ENCODE peak calls at places on chromosome 6, in five cellular contexts. One of them, this sample, is unnamed.
A peak's percentile ranks its signal among the peaks of the same experiment; 100 is the strongest.

GRCh38 chr6:119727504-119728219 is 378.1 kb upstream of the MAN1A1 start:
- DNase-seq in K562: no peak
- DNase-seq in cardiac muscle cell: no peak
- DNase-seq in heart right ventricle: no peak
- DNase-seq in IMR-90: no peak
- DNase-seq in this sample: no peak

GRCh38 chr6:43290353-43290904 is 7.6 kb upstream of the SLC22A7 start:
- DNase-seq in heart right ventricle: no peak
- DNase-seq in IMR-90: no peak
- DNase-seq in cardiac muscle cell: no peak
- DNase-seq in K562: no peak
- DNase-seq in this sample: no peak

GRCh38 chr6:132736239-132736638 is 21.5 kb downstream of the VNN2 start:
- DNase-seq in heart right ventricle: no peak
- DNase-seq in cardiac muscle cell: no peak
- DNase-seq in K562: no peak
- DNase-seq in IMR-90: peak; percentile 14
- DNase-seq in this sample: no peak

GRCh38 chr6:77340331-77340730 is 123.0 kb downstream of the HTR1B start:
- DNase-seq in heart right ventricle: no peak
- DNase-seq in IMR-90: no peak
- DNase-seq in cardiac muscle cell: no peak
- DNase-seq in K562: no peak
- DNase-seq in this sample: no peak

GRCh38 chr6:70162972-70163371 is 139.9 kb downstream of the COL9A1 start:
- DNase-seq in IMR-90: no peak
- DNase-seq in heart right ventricle: no peak
- DNase-seq in cardiac muscle cell: no peak
- DNase-seq in K562: peak; percentile 60
- DNase-seq in this sample: no peak

GRCh38 chr6:170347091-170347490 is 40.5 kb downstream of the FAM120B start:
- DNase-seq in cardiac muscle cell: no peak
- DNase-seq in IMR-90: peak; percentile 51
- DNase-seq in K562: no peak
- DNase-seq in heart right ventricle: no peak
- DNase-seq in this sample: no peak

GRCh38 chr6:138533667-138534066 is 34.4 kb upstream of the NHSL1 start:
- DNase-seq in heart right ventricle: no peak
- DNase-seq in IMR-90: no peak
- DNase-seq in K562: no peak
- DNase-seq in cardiac muscle cell: no peak
- DNase-seq in this sample: no peak

GRCh38 chr6:101397199-101397598 is 3.7 kb downstream of the GRIK2 start:
- DNase-seq in IMR-90: peak; percentile 70
- DNase-seq in K562: peak; percentile 15
- DNase-seq in heart right ventricle: no peak
- DNase-seq in cardiac muscle cell: no peak
- DNase-seq in this sample: no peak

GRCh38 chr6:44470746-44471145 is 83.2 kb downstream of the CDC5L start:
- DNase-seq in cardiac muscle cell: no peak
- DNase-seq in IMR-90: no peak
- DNase-seq in heart right ventricle: no peak
- DNase-seq in K562: no peak
- DNase-seq in this sample: no peak

GRCh38 chr6:44395501-44395900 is 8.0 kb downstream of the CDC5L start:
- DNase-seq in K562: no peak
- DNase-seq in IMR-90: no peak
- DNase-seq in heart right ventricle: no peak
- DNase-seq in cardiac muscle cell: no peak
- DNase-seq in this sample: no peak

GRCh38 chr6:8556370-8557018 is 121.1 kb upstream of the SLC35B3 start:
- DNase-seq in heart right ventricle: no peak
- DNase-seq in K562: no peak
- DNase-seq in cardiac muscle cell: no peak
- DNase-seq in IMR-90: peak; percentile 2
- DNase-seq in this sample: peak; percentile 34

GRCh38 chr6:170063851-170064617 is 226.8 kb downstream of the DLL1 start:
- DNase-seq in cardiac muscle cell: peak; percentile 44
- DNase-seq in IMR-90: no peak
- DNase-seq in heart right ventricle: no peak
- DNase-seq in K562: no peak
- DNase-seq in this sample: no peak

GRCh38 chr6:69835414-69836179 is 30.8 kb upstream of the COL19A1 start:
- DNase-seq in cardiac muscle cell: peak; percentile 62
- DNase-seq in K562: no peak
- DNase-seq in IMR-90: peak; percentile 76
- DNase-seq in heart right ventricle: no peak
- DNase-seq in this sample: peak; percentile 42

GRCh38 chr6:20853828-20854227 is 319.6 kb downstream of the CDKAL1 start:
- DNase-seq in IMR-90: no peak
- DNase-seq in K562: no peak
- DNase-seq in cardiac muscle cell: no peak
- DNase-seq in heart right ventricle: no peak
- DNase-seq in this sample: no peak

GRCh38 chr6:118715371-118715770 is 64.0 kb upstream of the CEP85L start:
- DNase-seq in IMR-90: no peak
- DNase-seq in heart right ventricle: no peak
- DNase-seq in cardiac muscle cell: no peak
- DNase-seq in K562: no peak
- DNase-seq in this sample: no peak

GRCh38 chr6:112214749-112215269 is 39.6 kb downstream of the LAMA4 start:
- DNase-seq in K562: no peak
- DNase-seq in IMR-90: peak; percentile 3
- DNase-seq in cardiac muscle cell: no peak
- DNase-seq in heart right ventricle: no peak
- DNase-seq in this sample: no peak

GRCh38 chr6:47169785-47170685 is 127.9 kb upstream of the ADGRF1 start:
- DNase-seq in heart right ventricle: no peak
- DNase-seq in cardiac muscle cell: no peak
- DNase-seq in IMR-90: peak; percentile 47
- DNase-seq in K562: no peak
- DNase-seq in this sample: peak; percentile 41

GRCh38 chr6:44932651-44933091 is 395.5 kb upstream of the RUNX2 start:
- DNase-seq in IMR-90: no peak
- DNase-seq in K562: no peak
- DNase-seq in heart right ventricle: no peak
- DNase-seq in cardiac muscle cell: no peak
- DNase-seq in this sample: no peak

GRCh38 chr6:137749595-137750215 is 117.4 kb upstream of the TNFAIP3 start:
- DNase-seq in cardiac muscle cell: no peak
- DNase-seq in heart right ventricle: no peak
- DNase-seq in IMR-90: peak; percentile 21
- DNase-seq in K562: no peak
- DNase-seq in this sample: no peak

GRCh38 chr6:44116643-44117382 is 10.4 kb downstream of the MRPL14 start:
- DNase-seq in K562: no peak
- DNase-seq in cardiac muscle cell: no peak
- DNase-seq in IMR-90: peak; percentile 93
- DNase-seq in heart right ventricle: no peak
- DNase-seq in this sample: peak; percentile 84

GRCh38 chr6:142728910-142729481 is 216.0 kb downstream of the HIVEP2 start:
- DNase-seq in K562: no peak
- DNase-seq in cardiac muscle cell: no peak
- DNase-seq in heart right ventricle: no peak
- DNase-seq in IMR-90: peak; percentile 58
- DNase-seq in this sample: no peak

GRCh38 chr6:101083533-101084172 is 202.5 kb upstream of the ASCC3 start:
- DNase-seq in K562: no peak
- DNase-seq in IMR-90: peak; percentile 79
- DNase-seq in cardiac muscle cell: no peak
- DNase-seq in heart right ventricle: no peak
- DNase-seq in this sample: peak; percentile 83

GRCh38 chr6:132813173-132813856 is 1.1 kb upstream of the RPS12 start:
- DNase-seq in IMR-90: no peak
- DNase-seq in K562: peak; percentile 37
- DNase-seq in heart right ventricle: peak; percentile 25
- DNase-seq in cardiac muscle cell: peak; percentile 41
- DNase-seq in this sample: peak; percentile 77

GRCh38 chr6:38220069-38220723 is 400.7 kb downstream of the ZFAND3 start:
- DNase-seq in heart right ventricle: no peak
- DNase-seq in K562: no peak
- DNase-seq in IMR-90: no peak
- DNase-seq in cardiac muscle cell: no peak
- DNase-seq in this sample: no peak
- H3K4me3 ChIP-seq in heart right ventricle: no peak overlapping the region
- H3K4me3 ChIP-seq in K562: no peak overlapping the region
- H3K4me3 ChIP-seq in IMR-90: no peak overlapping the region
- H3K4me3 ChIP-seq in cardiac muscle cell: no peak overlapping the region
- H3K4me3 ChIP-seq in this sample: no peak overlapping the region

DNA sequence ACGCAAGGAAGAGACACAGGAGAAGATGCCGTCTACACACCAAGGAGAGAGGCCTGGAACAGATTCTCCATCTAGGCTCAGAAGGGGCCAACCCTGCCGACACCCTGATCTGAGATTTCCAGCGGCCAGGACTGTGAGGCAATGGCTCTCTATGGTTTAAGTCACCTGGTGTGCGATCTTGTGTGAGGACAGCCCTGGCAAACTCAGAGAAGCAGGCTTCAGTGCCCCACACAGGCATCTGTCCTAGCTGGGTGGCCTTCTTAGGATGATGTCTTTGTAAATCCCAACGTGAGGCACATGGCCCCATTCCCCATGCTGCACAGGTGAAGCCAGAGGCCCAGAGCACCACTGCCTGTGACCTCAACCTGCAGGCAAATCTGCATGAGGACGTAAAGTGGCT is 87.6 kb upstream of the FRMD1 start:
- DNase-seq in K562: no peak
- DNase-seq in cardiac muscle cell: no peak
- DNase-seq in heart right ventricle: no peak
- DNase-seq in IMR-90: no peak
- DNase-seq in this sample: no peak
- TF ChIP-seq CTCF in K562: no peak
- TF ChIP-seq CTCF in cardiac muscle cell: no peak
- TF ChIP-seq CTCF in heart right ventricle: no peak
- TF ChIP-seq CTCF in IMR-90: no peak
- TF ChIP-seq CTCF in this sample: no peak

DNA sequence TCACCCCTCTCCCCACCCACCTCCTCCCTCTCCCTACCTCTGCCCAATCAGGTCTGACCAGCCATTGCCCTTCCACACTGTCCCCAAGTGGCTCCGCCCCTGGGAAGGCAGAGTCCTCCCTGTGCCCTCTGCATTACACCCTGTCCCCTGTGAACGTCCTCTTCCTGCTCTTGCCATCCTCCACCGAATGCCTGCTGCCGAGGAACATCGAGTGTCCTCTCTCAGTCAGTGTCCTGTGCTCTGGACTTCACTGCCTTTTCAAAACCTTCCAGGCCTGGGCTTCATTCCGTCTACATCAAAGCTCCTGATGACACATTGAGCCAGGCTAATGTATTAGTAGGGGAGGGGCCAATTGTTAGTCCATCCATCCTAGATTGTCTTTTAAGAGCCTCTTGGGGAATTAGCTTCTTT is 3.3 kb upstream of the PACSIN1 start:
- DNase-seq in heart right ventricle: peak; percentile 60
- DNase-seq in IMR-90: no peak
- DNase-seq in K562: peak; percentile 86
- DNase-seq in cardiac muscle cell: peak; percentile 72
- DNase-seq in this sample: peak; percentile 34
- H3K4me3 ChIP-seq in heart right ventricle: no peak overlapping the region
- H3K4me3 ChIP-seq in IMR-90: no peak overlapping the region
- H3K4me3 ChIP-seq in K562: no peak overlapping the region
- H3K4me3 ChIP-seq in cardiac muscle cell: no peak overlapping the region
- H3K4me3 ChIP-seq in this sample: no peak overlapping the region

GRCh38 chr6:347232-347631 is 44.3 kb upstream of the IRF4 start:
- DNase-seq in K562: no peak
- DNase-seq in cardiac muscle cell: no peak
- DNase-seq in IMR-90: no peak
- DNase-seq in heart right ventricle: no peak
- DNase-seq in this sample: no peak
- TF ChIP-seq CTCF in K562: no peak
- TF ChIP-seq CTCF in cardiac muscle cell: no peak
- TF ChIP-seq CTCF in IMR-90: no peak
- TF ChIP-seq CTCF in heart right ventricle: no peak
- TF ChIP-seq CTCF in this sample: no peak

DNA sequence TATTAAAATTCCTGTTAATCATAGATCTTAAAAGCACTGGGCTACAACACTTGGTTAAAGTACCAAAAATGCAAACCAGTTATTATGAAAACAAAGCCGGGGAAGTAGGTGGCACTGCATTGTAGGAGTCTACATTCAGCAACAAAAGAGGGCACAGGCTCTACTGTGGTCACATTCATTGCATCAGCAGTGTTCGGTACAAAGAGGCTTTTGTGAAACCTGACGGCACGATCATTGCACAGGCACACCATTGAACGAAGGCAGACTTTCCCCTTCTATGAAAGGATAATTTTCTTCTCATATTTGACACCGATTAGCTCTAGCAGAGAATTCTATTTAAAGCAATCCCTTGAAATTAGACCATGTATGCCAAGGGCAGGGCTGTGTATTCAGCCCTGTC is 44.6 kb upstream of the AGPAT4 start:
- DNase-seq in cardiac muscle cell: no peak
- DNase-seq in K562: no peak
- DNase-seq in IMR-90: no peak
- DNase-seq in heart right ventricle: no peak
- DNase-seq in this sample: no peak
- H3K4me3 ChIP-seq in cardiac muscle cell: no peak overlapping the region
- H3K4me3 ChIP-seq in K562: no peak overlapping the region
- H3K4me3 ChIP-seq in IMR-90: no peak overlapping the region
- H3K4me3 ChIP-seq in heart right ventricle: no peak overlapping the region
- H3K4me3 ChIP-seq in this sample: no peak overlapping the region

GRCh38 chr6:159981591-159982245 is 12.8 kb downstream of the IGF2R start:
- DNase-seq in heart right ventricle: no peak
- DNase-seq in IMR-90: peak; percentile 91
- DNase-seq in cardiac muscle cell: no peak
- DNase-seq in K562: no peak
- DNase-seq in this sample: no peak

GRCh38 chr6:159979136-159979874 is 10.4 kb downstream of the IGF2R start:
- DNase-seq in heart right ventricle: peak; percentile 24
- DNase-seq in cardiac muscle cell: peak; percentile 42
- DNase-seq in IMR-90: peak; percentile 37
- DNase-seq in K562: no peak
- DNase-seq in this sample: no peak

GRCh38 chr6:159980474-159980873 is 11.6 kb downstream of the IGF2R start:
- DNase-seq in K562: no peak
- DNase-seq in heart right ventricle: no peak
- DNase-seq in cardiac muscle cell: no peak
- DNase-seq in IMR-90: no peak
- DNase-seq in this sample: no peak

GRCh38 chr6:159982726-159983506 is 14.0 kb downstream of the IGF2R start:
- DNase-seq in K562: no peak
- DNase-seq in cardiac muscle cell: no peak
- DNase-seq in IMR-90: peak; percentile 33
- DNase-seq in heart right ventricle: no peak
- DNase-seq in this sample: peak; percentile 64

GRCh38 chr6:159981171-159981571 is 12.3 kb downstream of the IGF2R start:
- DNase-seq in IMR-90: no peak
- DNase-seq in K562: no peak
- DNase-seq in heart right ventricle: no peak
- DNase-seq in cardiac muscle cell: no peak
- DNase-seq in this sample: no peak
- TF ChIP-seq CTCF in IMR-90: no peak
- TF ChIP-seq CTCF in K562: no peak
- TF ChIP-seq CTCF in heart right ventricle: no peak
- TF ChIP-seq CTCF in cardiac muscle cell: no peak
- TF ChIP-seq CTCF in this sample: no peak

DNA sequence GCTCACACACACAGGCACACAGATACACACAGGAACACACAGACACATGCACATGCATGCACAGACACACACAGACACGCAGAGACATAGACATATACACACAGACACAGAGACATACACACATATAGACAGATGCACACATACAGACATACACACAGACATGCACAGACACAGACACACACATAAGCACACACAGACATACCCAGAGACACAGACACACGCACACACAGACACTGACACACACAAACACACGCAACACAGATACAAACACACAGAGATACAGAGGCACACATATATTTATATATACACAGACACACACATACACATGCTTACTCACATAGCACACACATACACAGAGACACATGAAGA is 158.4 kb downstream of the LY86 start:
- DNase-seq in IMR-90: no peak
- DNase-seq in heart right ventricle: no peak
- DNase-seq in cardiac muscle cell: no peak
- DNase-seq in K562: no peak
- DNase-seq in this sample: no peak
- H3K4me3 ChIP-seq in IMR-90: no peak overlapping the region
- H3K4me3 ChIP-seq in heart right ventricle: no peak overlapping the region
- H3K4me3 ChIP-seq in cardiac muscle cell: no peak overlapping the region
- H3K4me3 ChIP-seq in K562: no peak overlapping the region
- H3K4me3 ChIP-seq in this sample: no peak overlapping the region